ENCODE peak calls at places on chromosomes 16 and 17, in six cellular contexts. One of them, this sample, is unnamed.

GRCh38 chr16:56628486-56629035 is 3.0 kb downstream of the MT1E start:
- DNase-seq in adrenal gland: no peak
- DNase-seq in left lung: no peak
- DNase-seq in IMR-90: no peak
- DNase-seq in lung: no peak
- DNase-seq in heart right ventricle: no peak
- DNase-seq in this sample: no peak

GRCh38 chr16:82192665-82193064 is 22.6 kb upstream of the MPHOSPH6 start:
- DNase-seq in heart right ventricle: no peak
- DNase-seq in lung: no peak
- DNase-seq in IMR-90: peak
- DNase-seq in adrenal gland: no peak
- DNase-seq in left lung: no peak
- DNase-seq in this sample: no peak

GRCh38 chr17:189444-189843 is 8.0 kb upstream of the DOC2B start:
- DNase-seq in left lung: no peak
- DNase-seq in IMR-90: no peak
- DNase-seq in heart right ventricle: no peak
- DNase-seq in lung: no peak
- DNase-seq in adrenal gland: no peak
- DNase-seq in this sample: no peak

GRCh38 chr17:49602783-49603182 is 27.1 kb downstream of the NXPH3 start:
- DNase-seq in heart right ventricle: no peak
- DNase-seq in lung: no peak
- DNase-seq in left lung: no peak
- DNase-seq in adrenal gland: no peak
- DNase-seq in IMR-90: no peak
- DNase-seq in this sample: no peak

GRCh38 chr16:70730944-70731343 is 45.1 kb upstream of the MTSS2 start:
- DNase-seq in adrenal gland: no peak
- DNase-seq in heart right ventricle: peak
- DNase-seq in IMR-90: no peak
- DNase-seq in left lung: no peak
- DNase-seq in lung: no peak
- DNase-seq in this sample: no peak

GRCh38 chr17:34171245-34171818 is 83.8 kb upstream of the CCL2 start:
- DNase-seq in lung: peak
- DNase-seq in adrenal gland: peak
- DNase-seq in heart right ventricle: peak
- DNase-seq in IMR-90: peak
- DNase-seq in left lung: peak
- DNase-seq in this sample: peak

GRCh38 chr17:61196302-61196704 is 203.3 kb upstream of the TBX2 start:
- DNase-seq in lung: no peak
- DNase-seq in heart right ventricle: no peak
- DNase-seq in left lung: no peak
- DNase-seq in adrenal gland: no peak
- DNase-seq in IMR-90: peak
- DNase-seq in this sample: no peak

GRCh38 chr17:27994586-27994985 is 47.9 kb upstream of the NLK start:
- DNase-seq in heart right ventricle: no peak
- DNase-seq in IMR-90: no peak
- DNase-seq in adrenal gland: no peak
- DNase-seq in left lung: no peak
- DNase-seq in lung: no peak
- DNase-seq in this sample: no peak

GRCh38 chr17:74520790-74521480 is 10.3 kb downstream of the CD300LB start:
- DNase-seq in heart right ventricle: no peak
- DNase-seq in left lung: no peak
- DNase-seq in lung: peak
- DNase-seq in IMR-90: no peak
- DNase-seq in adrenal gland: peak
- DNase-seq in this sample: no peak

GRCh38 chr17:79623786-79624657 is 13.2 kb upstream of the RBFOX3 start:
- DNase-seq in adrenal gland: peak
- DNase-seq in lung: no peak
- DNase-seq in IMR-90: no peak
- DNase-seq in heart right ventricle: no peak
- DNase-seq in left lung: peak
- DNase-seq in this sample: no peak

GRCh38 chr17:43549496-43549895 is 3.4 kb upstream of the ETV4 start:
- DNase-seq in heart right ventricle: no peak
- DNase-seq in IMR-90: no peak
- DNase-seq in adrenal gland: no peak
- DNase-seq in lung: no peak
- DNase-seq in left lung: no peak
- DNase-seq in this sample: no peak

GRCh38 chr17:45430738-45431530 is 1.7 kb downstream of the ARHGAP27 start:
- DNase-seq in IMR-90: no peak
- DNase-seq in left lung: peak
- DNase-seq in lung: peak
- DNase-seq in adrenal gland: no peak
- DNase-seq in heart right ventricle: no peak
- DNase-seq in this sample: peak

GRCh38 chr17:79000396-79001189 is 9.0 kb downstream of the CANT1 start:
- DNase-seq in IMR-90: no peak
- DNase-seq in lung: no peak
- DNase-seq in adrenal gland: peak
- DNase-seq in left lung: no peak
- DNase-seq in heart right ventricle: no peak
- DNase-seq in this sample: no peak

GRCh38 chr16:47777191-47777590 is 316.1 kb downstream of the PHKB start:
- DNase-seq in heart right ventricle: no peak
- DNase-seq in adrenal gland: no peak
- DNase-seq in left lung: no peak
- DNase-seq in IMR-90: peak
- DNase-seq in lung: no peak
- DNase-seq in this sample: no peak

GRCh38 chr17:30091771-30092170 is 24.8 kb upstream of the NSRP1 start:
- DNase-seq in left lung: no peak
- DNase-seq in heart right ventricle: no peak
- DNase-seq in lung: no peak
- DNase-seq in adrenal gland: no peak
- DNase-seq in IMR-90: peak
- DNase-seq in this sample: no peak

GRCh38 chr17:50175035-50175788 is 9.4 kb downstream of the SGCA start:
- DNase-seq in heart right ventricle: no peak
- DNase-seq in left lung: no peak
- DNase-seq in lung: no peak
- DNase-seq in adrenal gland: no peak
- DNase-seq in IMR-90: peak
- DNase-seq in this sample: no peak

GRCh38 chr16:5415123-5415522 is 317.5 kb upstream of the EEF2KMT start:
- DNase-seq in left lung: no peak
- DNase-seq in IMR-90: no peak
- DNase-seq in lung: no peak
- DNase-seq in heart right ventricle: no peak
- DNase-seq in adrenal gland: no peak
- DNase-seq in this sample: no peak

GRCh38 chr16:56116577-56116964 is 74.7 kb upstream of the GNAO1 start:
- DNase-seq in lung: no peak
- DNase-seq in left lung: no peak
- DNase-seq in heart right ventricle: no peak
- DNase-seq in adrenal gland: no peak
- DNase-seq in IMR-90: no peak
- DNase-seq in this sample: no peak

GRCh38 chr17:49447603-49448325 is 33.1 kb upstream of the PHB1 start:
- DNase-seq in adrenal gland: no peak
- DNase-seq in left lung: no peak
- DNase-seq in lung: no peak
- DNase-seq in IMR-90: no peak
- DNase-seq in heart right ventricle: peak
- DNase-seq in this sample: no peak

GRCh38 chr16:11283820-11284248 is 2.7 kb upstream of the PRM1 start:
- DNase-seq in left lung: no peak
- DNase-seq in lung: no peak
- DNase-seq in IMR-90: peak
- DNase-seq in adrenal gland: no peak
- DNase-seq in heart right ventricle: no peak
- DNase-seq in this sample: no peak

GRCh38 chr17:7263071-7263800 is 958 bp upstream of the CLDN7 start:
- DNase-seq in left lung: peak
- DNase-seq in IMR-90: no peak
- DNase-seq in lung: peak
- DNase-seq in heart right ventricle: no peak
- DNase-seq in adrenal gland: peak
- DNase-seq in this sample: peak

GRCh38 chr17:7261377-7262191 is 694 bp downstream of the CLDN7 start:
- DNase-seq in left lung: no peak
- DNase-seq in adrenal gland: no peak
- DNase-seq in heart right ventricle: no peak
- DNase-seq in lung: no peak
- DNase-seq in IMR-90: no peak
- DNase-seq in this sample: peak

GRCh38 chr17:7263801-7264078 is 1.5 kb upstream of the CLDN7 start:
- DNase-seq in adrenal gland: no peak
- DNase-seq in lung: no peak
- DNase-seq in left lung: no peak
- DNase-seq in heart right ventricle: no peak
- DNase-seq in IMR-90: no peak
- DNase-seq in this sample: no peak

GRCh38 chr17:7260601-7261376 is 1.5 kb downstream of the CLDN7 start:
- DNase-seq in heart right ventricle: no peak
- DNase-seq in adrenal gland: peak
- DNase-seq in left lung: peak
- DNase-seq in IMR-90: no peak
- DNase-seq in lung: peak
- DNase-seq in this sample: peak

DNA sequence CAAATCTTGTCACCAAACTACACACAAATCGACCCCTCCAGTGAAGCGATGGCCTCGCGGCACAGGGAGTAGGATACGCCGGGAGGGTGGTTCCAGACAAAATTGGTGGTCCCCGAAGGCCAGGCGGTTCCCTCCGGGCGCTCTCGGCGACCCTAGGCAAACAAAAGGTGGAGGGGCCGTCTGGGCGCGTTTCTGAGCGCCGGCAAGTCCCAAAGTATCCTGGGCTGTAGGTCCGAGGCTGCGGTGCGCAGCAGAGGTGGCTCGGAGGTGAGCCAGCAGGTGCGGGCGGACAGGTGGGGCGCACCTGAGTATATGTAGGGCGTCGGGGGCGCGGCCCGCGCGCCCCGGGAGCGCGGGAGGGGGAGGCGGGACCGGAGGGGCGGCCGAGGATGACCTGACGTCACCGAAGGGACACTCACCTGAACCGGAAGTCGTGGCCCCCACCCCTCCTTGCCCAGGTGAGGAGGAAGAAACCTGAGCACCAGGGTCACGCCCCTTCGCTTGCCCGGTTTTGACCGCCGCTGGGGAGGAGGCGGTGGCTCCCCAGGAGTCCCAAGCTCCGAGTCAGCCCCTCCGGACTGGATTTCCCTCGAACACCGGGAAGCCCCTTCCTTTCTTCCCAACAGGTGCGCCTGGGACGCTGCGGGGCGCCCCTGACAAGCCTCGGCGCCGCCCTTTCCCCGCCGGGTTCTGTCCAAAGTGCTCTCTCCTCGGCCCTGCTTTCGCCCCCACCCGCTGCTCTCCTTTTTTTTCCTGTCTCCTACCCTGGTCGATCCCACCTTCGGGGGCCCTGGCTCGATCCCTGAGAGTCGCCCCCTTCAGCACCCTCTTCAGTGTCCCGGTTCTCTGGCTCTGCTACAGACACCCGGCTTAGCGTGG is at the start of gene CLDN7:
- DNase-seq in lung: peak
- DNase-seq in adrenal gland: no peak
- DNase-seq in heart right ventricle: no peak
- DNase-seq in IMR-90: no peak
- DNase-seq in left lung: peak
- DNase-seq in this sample: peak
- TF ChIP-seq CTCF in lung: no peak
- TF ChIP-seq CTCF in adrenal gland: no peak
- TF ChIP-seq CTCF in heart right ventricle: no peak
- TF ChIP-seq CTCF in IMR-90: no peak
- TF ChIP-seq CTCF in left lung: no peak
- TF ChIP-seq CTCF in this sample: peak

DNA sequence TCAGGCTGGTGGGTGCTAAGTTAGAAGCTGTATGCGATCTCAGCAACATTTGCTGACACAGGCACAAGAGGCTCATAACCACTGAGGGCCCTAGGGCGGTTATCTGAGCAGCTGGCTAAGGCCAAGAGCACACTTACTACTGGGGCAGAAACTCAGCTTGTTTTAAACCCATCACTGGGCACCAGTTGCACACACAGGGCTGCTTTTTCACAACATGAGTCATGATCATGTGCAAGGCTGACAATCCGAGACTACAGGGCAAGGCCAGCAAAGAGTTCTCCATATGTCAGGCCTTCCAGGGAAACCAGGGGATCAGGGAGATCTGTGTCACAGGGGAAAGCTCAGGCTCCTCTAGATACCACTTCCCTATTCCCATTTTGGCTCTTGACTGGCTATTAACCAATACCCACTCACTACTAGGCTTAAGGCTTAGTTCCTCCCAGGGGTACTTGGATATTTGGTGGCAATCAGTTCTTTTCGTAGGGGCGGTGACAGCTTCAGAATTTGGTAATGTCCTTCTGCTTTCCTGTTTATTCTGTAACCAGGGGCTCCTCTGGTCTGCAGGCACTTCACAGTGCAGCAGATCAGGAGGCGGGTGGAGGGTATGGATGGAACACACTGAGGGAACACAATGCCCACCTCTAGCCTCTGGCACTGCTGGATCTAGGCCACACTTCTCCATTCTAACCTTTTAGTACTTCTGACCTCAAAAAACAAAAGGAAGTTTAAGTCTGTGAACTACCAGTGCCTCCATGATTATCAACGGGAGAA is 44.9 kb upstream of the ERN1 start:
- DNase-seq in adrenal gland: peak
- DNase-seq in IMR-90: peak
- DNase-seq in heart right ventricle: no peak
- DNase-seq in lung: peak
- DNase-seq in left lung: peak
- DNase-seq in this sample: peak
- H3K27ac ChIP-seq in adrenal gland: peak
- H3K27ac ChIP-seq in IMR-90: no peak
- H3K27ac ChIP-seq in heart right ventricle: peak
- H3K27ac ChIP-seq in lung: no peak
- H3K27ac ChIP-seq in left lung: peak
- H3K27ac ChIP-seq in this sample: peak

DNA sequence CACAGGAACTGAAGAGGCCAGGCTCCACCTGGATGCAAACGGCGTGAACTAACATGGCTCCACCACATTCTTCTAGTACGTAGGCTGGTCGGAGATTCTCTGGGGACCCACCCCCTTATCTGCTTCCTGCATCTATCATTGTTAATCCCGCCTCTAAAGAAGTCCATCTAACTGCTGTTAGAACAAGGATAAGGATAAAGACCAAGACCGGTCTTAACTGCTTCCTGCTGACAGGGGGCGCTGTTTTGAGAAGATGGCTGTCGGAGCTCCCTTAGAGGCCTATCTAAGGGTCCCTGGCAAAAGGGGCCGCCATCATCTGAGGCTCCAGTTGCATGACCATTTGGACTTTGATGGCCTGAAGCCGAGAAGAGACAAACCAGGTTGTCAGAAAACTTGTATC is 25.8 kb upstream of the TNFSF12 start:
- DNase-seq in heart right ventricle: no peak
- DNase-seq in IMR-90: no peak
- DNase-seq in adrenal gland: no peak
- DNase-seq in lung: no peak
- DNase-seq in left lung: no peak
- DNase-seq in this sample: peak
- TF ChIP-seq CTCF in heart right ventricle: peak
- TF ChIP-seq CTCF in IMR-90: peak
- TF ChIP-seq CTCF in adrenal gland: peak
- TF ChIP-seq CTCF in lung: peak
- TF ChIP-seq CTCF in left lung: peak
- TF ChIP-seq CTCF in this sample: peak

GRCh38 chr16:23670137-23670776 is 8.4 kb upstream of the PLK1 start:
- DNase-seq in IMR-90: peak
- DNase-seq in left lung: no peak
- DNase-seq in lung: no peak
- DNase-seq in adrenal gland: no peak
- DNase-seq in heart right ventricle: no peak
- DNase-seq in this sample: no peak
- H3K27ac ChIP-seq in IMR-90: peak
- H3K27ac ChIP-seq in left lung: no peak
- H3K27ac ChIP-seq in lung: no peak
- H3K27ac ChIP-seq in adrenal gland: no peak
- H3K27ac ChIP-seq in heart right ventricle: no peak
- H3K27ac ChIP-seq in this sample: no peak